ENCODE peak calls at places on chromosomes 3 and 15, in eight cellular contexts. A is lung, Y is adrenal gland, N is body of pancreas, B is fibroblast of pulmonary artery, S is HepG2, J is left lung, G is endothelial cell of umbilical vein. K is an unnamed sample.

GRCh38 chr3:13484861-13485590 is 4.9 kb downstream of the HDAC11 start:
- DNase-seq in A (peak; percentile 84), Y (peak; percentile 92), N (peak; percentile 97), B (peak; percentile 64), S (peak; percentile 80), J (peak; percentile 89), G (no peak), K (no peak)

GRCh38 chr15:79432345-79433311 is 492 bp downstream of the MINAR1 start:
- DNase-seq in A (no peak), Y (no peak), N (peak; percentile 24), B (no peak), S (no peak), J (peak; percentile 78), G (no peak), K (no peak)

GRCh38 chr15:48672206-48672605 is 26.7 kb upstream of the FBN1 start:
- DNase-seq in A (no peak), Y (no peak), N (no peak), B (no peak), S (no peak), J (no peak), G (peak; percentile 17), K (no peak)

GRCh38 chr3:139342054-139342453 is 1.8 kb upstream of the MRPS22 start:
- DNase-seq in A (no peak), Y (no peak), N (no peak), B (no peak), S (no peak), J (no peak), G (no peak), K (no peak)

GRCh38 chr3:116386168-116386567 is 59.1 kb downstream of the LSAMP start:
- DNase-seq in A (no peak), Y (no peak), N (no peak), B (no peak), S (no peak), J (no peak), G (no peak), K (no peak)

GRCh38 chr3:138938056-138938876 is 8.7 kb downstream of the FOXL2 start:
- DNase-seq in A (no peak), Y (no peak), N (no peak), B (no peak), S (no peak), J (peak; percentile 70), G (no peak), K (no peak)

GRCh38 chr15:39594764-39595620 is 14.1 kb downstream of the THBS1 start:
- DNase-seq in A (no peak), Y (no peak), N (no peak), B (peak; percentile 44), S (no peak), J (no peak), G (peak; percentile 62), K (no peak)

GRCh38 chr3:161221881-161222600 is 930 bp downstream of the NMD3 start:
- DNase-seq in A (no peak), Y (no peak), N (peak; percentile 19), B (peak; percentile 44), S (no peak), J (no peak), G (peak; percentile 42), K (no peak)

GRCh38 chr15:91904942-91905341 is 51.4 kb downstream of the SLCO3A1 start:
- DNase-seq in A (no peak), Y (no peak), N (no peak), B (no peak), S (no peak), J (no peak), G (no peak), K (no peak)

GRCh38 chr3:141663993-141664392 is 74.1 kb upstream of the RNF7 start:
- DNase-seq in A (peak; percentile 48), Y (peak; percentile 59), N (no peak), B (peak; percentile 38), S (no peak), J (no peak), G (no peak), K (no peak)

GRCh38 chr3:31265646-31266423 is 266.9 kb upstream of the STT3B start:
- DNase-seq in A (no peak), Y (no peak), N (no peak), B (peak; percentile 83), S (no peak), J (no peak), G (peak; percentile 87), K (no peak)

GRCh38 chr3:65181397-65181871 is 493.6 kb upstream of the ADAMTS9 start:
- DNase-seq in A (no peak), Y (no peak), N (no peak), B (peak; percentile 19), S (no peak), J (no peak), G (no peak), K (no peak)

GRCh38 chr3:184234224-184234623 is 4.8 kb downstream of the VWA5B2 start:
- DNase-seq in A (peak; percentile 85), Y (peak; percentile 98), N (peak; percentile 89), B (peak; percentile 85), S (peak; percentile 25), J (peak; percentile 85), G (peak; percentile 64), K (peak; percentile 62)
- TF ChIP-seq CTCF in A (no peak), Y (peak; percentile 48), N (no peak), B (peak; percentile 20), S (no peak), J (no peak), G (no peak), K (no peak)

GRCh38 chr3:69197455-69197854 is 75.1 kb upstream of the LMOD3 start:
- DNase-seq in A (no peak), Y (no peak), N (no peak), B (no peak), S (no peak), J (no peak), G (no peak), K (no peak)

GRCh38 chr3:69197922-69198540 is 75.6 kb upstream of the LMOD3 start:
- DNase-seq in A (no peak), Y (no peak), N (no peak), B (no peak), S (no peak), J (no peak), G (no peak), K (no peak)

GRCh38 chr3:69199942-69200341 is 77.5 kb upstream of the LMOD3 start:
- DNase-seq in A (no peak), Y (no peak), N (no peak), B (no peak), S (no peak), J (no peak), G (no peak), K (no peak)

GRCh38 chr3:69201658-69202057 is 79.3 kb upstream of the LMOD3 start:
- DNase-seq in A (no peak), Y (no peak), N (no peak), B (no peak), S (no peak), J (no peak), G (no peak), K (no peak)

DNA sequence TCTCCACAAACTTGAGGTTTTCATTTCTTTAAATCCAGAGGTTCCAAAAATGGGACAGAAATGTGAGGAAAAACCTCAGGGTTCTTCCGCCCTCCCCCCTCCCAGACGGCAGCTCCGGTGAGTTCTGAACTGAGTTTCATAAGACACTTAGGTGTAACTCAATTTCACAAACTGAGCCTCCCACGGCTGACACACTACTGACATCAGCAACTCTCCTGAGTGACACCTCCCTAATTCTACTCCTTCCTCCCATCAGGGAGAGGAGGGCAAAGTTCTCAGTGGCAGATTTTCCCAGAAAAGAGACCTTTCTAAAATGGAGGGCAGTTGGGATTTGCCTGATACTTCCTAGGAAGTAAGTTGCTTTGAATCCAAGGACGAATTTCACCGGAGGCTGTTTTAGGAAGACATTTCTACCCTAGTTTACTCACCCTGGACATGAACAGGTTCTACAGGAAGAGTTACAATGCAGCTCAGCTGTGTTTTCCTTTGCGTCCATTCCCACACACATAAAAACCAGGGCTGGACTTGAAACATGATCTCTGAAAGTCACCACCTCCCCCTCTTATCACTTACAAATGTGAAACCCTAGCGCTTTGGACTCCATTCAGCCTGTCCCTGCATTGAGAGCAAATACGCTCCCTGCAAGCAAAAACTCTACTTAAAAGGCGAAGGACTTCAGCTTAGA is 78.1 kb upstream of the LMOD3 start:
- DNase-seq in A (no peak), Y (no peak), N (peak; percentile 66), B (peak; percentile 65), S (peak; percentile 88), J (no peak), G (peak; percentile 94), K (peak; percentile 5)
- H3K4me3 ChIP-seq in A (no peak overlapping the region), Y (no peak overlapping the region), N (peak overlapping the region; percentile 10), B (peak overlapping the region; percentile 32), S (peak overlapping the region; percentile 71), J (no peak overlapping the region), G (peak overlapping the region; percentile 48), K (no peak overlapping the region)

GRCh38 chr3:170496868-170497140 is 78.1 kb downstream of the CLDN11 start:
- DNase-seq in A (no peak), Y (no peak), N (no peak), B (no peak), S (no peak), J (no peak), G (no peak), K (no peak)

GRCh38 chr3:170497197-170497596 is 78.5 kb downstream of the CLDN11 start:
- DNase-seq in A (no peak), Y (no peak), N (no peak), B (peak; percentile 18), S (no peak), J (no peak), G (no peak), K (no peak)

GRCh38 chr3:170494766-170495165 is 76.1 kb downstream of the CLDN11 start:
- DNase-seq in A (no peak), Y (no peak), N (no peak), B (no peak), S (no peak), J (no peak), G (no peak), K (no peak)

GRCh38 chr3:170493712-170494182 is 75.1 kb downstream of the CLDN11 start:
- DNase-seq in A (no peak), Y (peak; percentile 57), N (no peak), B (peak; percentile 64), S (peak; percentile 79), J (no peak), G (no peak), K (no peak)

GRCh38 chr3:170496026-170496867 is 77.6 kb downstream of the CLDN11 start:
- DNase-seq in A (no peak), Y (no peak), N (no peak), B (no peak), S (no peak), J (peak; percentile 71), G (no peak), K (no peak)
- TF ChIP-seq CTCF in A (no peak), Y (no peak), N (no peak), B (no peak), S (no peak), J (no peak), G (no peak), K (no peak)

DNA sequence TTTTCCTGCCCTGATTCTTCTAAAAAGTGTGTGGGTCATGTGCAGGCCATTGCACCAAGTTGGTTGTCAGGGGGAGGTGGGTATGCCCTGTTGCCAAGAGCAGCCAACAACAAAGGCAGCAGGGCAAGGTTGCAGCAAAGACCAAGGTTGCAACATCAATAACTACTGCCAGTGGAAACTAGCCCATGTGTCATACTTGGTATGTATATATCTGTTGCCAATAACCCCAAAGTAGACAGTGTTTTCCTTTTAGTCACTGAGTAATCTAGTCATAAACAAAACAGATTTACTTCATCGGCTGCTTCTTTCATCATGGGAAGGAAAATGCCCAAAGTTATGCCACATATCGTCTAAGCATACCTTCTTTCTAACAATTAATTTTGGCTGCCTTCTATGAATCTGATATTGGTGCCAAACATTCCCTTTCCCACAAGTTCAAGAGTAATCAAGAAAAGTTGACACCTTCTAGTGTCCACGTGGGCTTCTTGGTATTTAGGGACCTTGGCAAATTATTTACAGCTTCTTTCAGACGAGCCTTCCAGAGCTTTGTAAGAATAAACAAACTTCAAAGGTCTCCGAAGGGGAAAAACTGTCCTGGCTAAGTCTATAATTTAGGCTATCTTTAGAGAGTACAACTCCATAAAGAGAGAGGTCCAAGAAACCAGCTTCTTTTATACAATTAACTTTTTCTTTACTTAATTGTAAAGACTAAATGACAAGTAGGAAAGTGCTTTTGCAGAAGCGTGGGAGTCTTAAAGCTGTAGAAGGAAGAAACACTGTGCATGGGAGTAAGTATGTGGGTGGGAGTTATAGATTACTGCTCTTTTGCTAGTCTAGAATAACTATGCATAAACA is 10.1 kb upstream of the MBNL1 start:
- DNase-seq in A (peak; percentile 54), Y (peak; percentile 77), N (peak; percentile 85), B (peak; percentile 99), S (peak; percentile 94), J (peak; percentile 67), G (peak; percentile 88), K (peak; percentile 83)
- H3K4me3 ChIP-seq in A (no peak overlapping the region), Y (no peak overlapping the region), N (no peak overlapping the region), B (no peak overlapping the region), S (peak overlapping the region; percentile 6), J (no peak overlapping the region), G (no peak overlapping the region), K (no peak overlapping the region)

K was measured in astrocyte of the cerebellum.